ENCODE peak calls at places on chromosomes 7 and 10, in six cellular contexts. S, Q, V, D, B and K are unnamed samples.

GRCh38 chr7:16660702-16661464 is 14.9 kb downstream of the BZW2 start:
- DNase-seq in B (no peak), V (peak), D (no peak), Q (peak), S (no peak), K (no peak)

GRCh38 chr10:92544296-92544695 is 29.6 kb downstream of the IDE start:
- DNase-seq in Q (no peak), D (no peak), B (no peak), V (peak), S (no peak), K (no peak)

GRCh38 chr7:82406937-82407336 is 36.6 kb downstream of the CACNA2D1 start:
- DNase-seq in Q (no peak), V (no peak), S (no peak), D (no peak), B (no peak), K (no peak)

GRCh38 chr10:7098160-7098762 is 312.6 kb downstream of the SFMBT2 start:
- DNase-seq in S (no peak), D (no peak), Q (no peak), B (no peak), V (no peak), K (no peak)

GRCh38 chr10:1418031-1418550 is 319.2 kb downstream of the ADARB2 start:
- DNase-seq in Q (no peak), V (no peak), S (no peak), D (no peak), B (no peak), K (no peak)

GRCh38 chr7:109003742-109004141 is 434.1 kb downstream of the DNAJB9 start:
- DNase-seq in D (peak), Q (no peak), S (peak), B (no peak), V (peak), K (peak)

GRCh38 chr10:10222288-10222945 is 795.3 kb upstream of the CELF2 start:
- DNase-seq in Q (peak), D (no peak), B (no peak), S (peak), V (peak), K (no peak)

GRCh38 chr7:100675581-100676350 is 2.2 kb downstream of the GNB2 start:
- DNase-seq in S (peak), V (peak), D (no peak), B (no peak), Q (peak), K (peak)

GRCh38 chr10:68284007-68284406 is 47.9 kb upstream of the HNRNPH3 start:
- DNase-seq in S (no peak), D (no peak), Q (no peak), B (no peak), V (peak), K (no peak)

GRCh38 chr7:32611201-32611691 is 116.0 kb downstream of the AVL9 start:
- DNase-seq in S (no peak), V (peak), B (no peak), Q (peak), D (no peak), K (no peak)

GRCh38 chr10:32600317-32600716 is 154.4 kb downstream of the CCDC7 start:
- DNase-seq in V (no peak), S (no peak), B (no peak), Q (no peak), D (no peak), K (no peak)

GRCh38 chr7:32870298-32870697 is 21.3 kb downstream of the KBTBD2 start:
- DNase-seq in Q (no peak), B (no peak), V (no peak), D (no peak), S (no peak), K (no peak)

GRCh38 chr7:150400779-150401423 is 21.8 kb downstream of the ZNF775 start:
- DNase-seq in Q (no peak), B (no peak), V (no peak), S (no peak), D (no peak), K (no peak)

GRCh38 chr10:15167411-15168295 is 840 bp downstream of the NMT2 start:
- DNase-seq in V (peak), D (no peak), B (peak), Q (peak), S (peak), K (peak)

GRCh38 chr10:123144697-123145541 is 3.0 kb upstream of the HMX2 start:
- DNase-seq in D (no peak), B (no peak), V (no peak), Q (no peak), S (no peak), K (no peak)

GRCh38 chr7:71308105-71308504 is 176.2 kb downstream of the GALNT17 start:
- DNase-seq in Q (no peak), D (no peak), V (peak), B (no peak), S (no peak), K (no peak)

GRCh38 chr10:75547391-75548298 is 116.2 kb downstream of the LRMDA start:
- DNase-seq in S (peak), Q (peak), B (no peak), D (peak), V (peak), K (no peak)

GRCh38 chr10:114755537-114755936 is 66.0 kb upstream of the FHIP2A start:
- DNase-seq in Q (no peak), D (no peak), V (no peak), B (no peak), S (no peak), K (no peak)

GRCh38 chr7:100088621-100089457 is at the start of gene COPS6:
- DNase-seq in S (peak), D (no peak), B (no peak), V (peak), Q (peak), K (peak)

GRCh38 chr7:96282835-96283234 is 39.1 kb downstream of the SLC25A13 start:
- DNase-seq in D (no peak), S (no peak), V (no peak), B (no peak), Q (no peak), K (no peak)

GRCh38 chr10:80414126-80414898 is 6.0 kb downstream of the PRXL2A start:
- DNase-seq in D (no peak), Q (no peak), V (peak), B (no peak), S (no peak), K (no peak)

GRCh38 chr10:48444861-48445841 is 138.7 kb downstream of the MAPK8 start:
- DNase-seq in Q (no peak), D (no peak), B (no peak), S (no peak), V (no peak), K (peak)

GRCh38 chr7:79692015-79692414 is 238.5 kb upstream of the MAGI2 start:
- DNase-seq in V (peak), S (peak), B (no peak), D (peak), Q (peak), K (no peak)

GRCh38 chr10:58414270-58415041 is 29.2 kb downstream of the TFAM start:
- DNase-seq in S (peak), B (no peak), D (peak), V (peak), Q (peak), K (no peak)

GRCh38 chr10:336247-336646 is 201.0 kb downstream of the ZMYND11 start:
- DNase-seq in D (no peak), V (no peak), B (no peak), S (no peak), Q (no peak), K (no peak)

GRCh38 chr10:83988435-83988834 is 150.9 kb upstream of the GHITM start:
- DNase-seq in B (no peak), S (no peak), Q (no peak), D (no peak), V (no peak), K (no peak)

GRCh38 chr10:65342226-65342625 is 1583.6 kb upstream of the LRRTM3 start:
- DNase-seq in S (no peak), B (no peak), D (no peak), Q (no peak), V (no peak), K (no peak)

GRCh38 chr7:2115739-2116065 is 117.0 kb downstream of the MAD1L1 start:
- DNase-seq in Q (no peak), V (no peak), S (no peak), B (no peak), D (no peak), K (no peak)
- TF ChIP-seq CTCF in Q (no peak), V (no peak), S (no peak), B (no peak), D (no peak), K (no peak)

GRCh38 chr7:54932818-54933543 is 85.8 kb upstream of the EGFR start:
- DNase-seq in Q (peak), S (peak), B (peak), D (no peak), V (peak), K (peak)
- H3K4me3 ChIP-seq in Q (peak), S (peak), B (peak), D (peak), V (peak), K (peak)

GRCh38 chr10:130543787-130544186 is 407.6 kb downstream of the GLRX3 start:
- DNase-seq in Q (no peak), S (no peak), D (no peak), V (no peak), B (no peak), K (no peak)

GRCh38 chr10:130546841-130547240 is 410.6 kb downstream of the GLRX3 start:
- DNase-seq in D (no peak), B (no peak), V (no peak), Q (no peak), S (no peak), K (no peak)

GRCh38 chr10:130550952-130551674 is 414.9 kb downstream of the GLRX3 start:
- DNase-seq in V (no peak), S (no peak), B (no peak), Q (no peak), D (no peak), K (no peak)

GRCh38 chr10:130545122-130545521 is 408.9 kb downstream of the GLRX3 start:
- DNase-seq in B (no peak), S (no peak), V (no peak), Q (no peak), D (no peak), K (no peak)

DNA sequence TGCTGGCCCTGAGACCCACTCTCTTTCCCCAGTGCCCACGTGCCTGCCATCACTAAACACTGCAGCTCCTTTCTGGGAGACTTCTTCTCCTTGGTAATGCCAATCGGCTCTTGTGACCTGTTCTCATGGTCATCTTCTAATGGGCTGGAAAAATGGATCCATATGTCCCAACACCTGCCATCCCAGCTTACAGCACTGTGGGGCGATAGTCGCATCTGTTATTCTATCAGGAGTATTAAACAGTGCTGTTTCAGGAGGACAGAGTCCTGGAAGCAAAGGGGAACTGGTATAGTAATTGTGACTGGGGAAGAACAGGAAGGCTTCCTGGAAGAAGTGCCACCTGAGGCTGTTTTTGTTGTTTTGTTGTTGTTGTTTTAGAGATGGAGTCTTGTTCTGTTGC is 411.2 kb downstream of the GLRX3 start:
- DNase-seq in Q (no peak), B (no peak), D (no peak), V (peak), S (no peak), K (no peak)
- TF ChIP-seq CTCF in Q (no peak), B (peak), D (no peak), V (peak), S (no peak), K (no peak)

GRCh38 chr10:112728997-112729396 is 221.1 kb upstream of the TCF7L2 start:
- DNase-seq in V (no peak), S (no peak), Q (no peak), B (no peak), D (no peak), K (no peak)

GRCh38 chr10:112728118-112728963 is 221.7 kb upstream of the TCF7L2 start:
- DNase-seq in B (no peak), V (no peak), D (no peak), Q (no peak), S (no peak), K (no peak)

GRCh38 chr10:112735041-112735690 is 214.9 kb upstream of the TCF7L2 start:
- DNase-seq in Q (peak), B (no peak), V (no peak), D (no peak), S (no peak), K (no peak)

GRCh38 chr10:112732277-112732891 is 217.7 kb upstream of the TCF7L2 start:
- DNase-seq in Q (peak), S (no peak), D (no peak), B (no peak), V (no peak), K (no peak)
- H3K4me3 ChIP-seq in Q (no peak), S (no peak), D (no peak), B (no peak), V (no peak), K (no peak)

DNA sequence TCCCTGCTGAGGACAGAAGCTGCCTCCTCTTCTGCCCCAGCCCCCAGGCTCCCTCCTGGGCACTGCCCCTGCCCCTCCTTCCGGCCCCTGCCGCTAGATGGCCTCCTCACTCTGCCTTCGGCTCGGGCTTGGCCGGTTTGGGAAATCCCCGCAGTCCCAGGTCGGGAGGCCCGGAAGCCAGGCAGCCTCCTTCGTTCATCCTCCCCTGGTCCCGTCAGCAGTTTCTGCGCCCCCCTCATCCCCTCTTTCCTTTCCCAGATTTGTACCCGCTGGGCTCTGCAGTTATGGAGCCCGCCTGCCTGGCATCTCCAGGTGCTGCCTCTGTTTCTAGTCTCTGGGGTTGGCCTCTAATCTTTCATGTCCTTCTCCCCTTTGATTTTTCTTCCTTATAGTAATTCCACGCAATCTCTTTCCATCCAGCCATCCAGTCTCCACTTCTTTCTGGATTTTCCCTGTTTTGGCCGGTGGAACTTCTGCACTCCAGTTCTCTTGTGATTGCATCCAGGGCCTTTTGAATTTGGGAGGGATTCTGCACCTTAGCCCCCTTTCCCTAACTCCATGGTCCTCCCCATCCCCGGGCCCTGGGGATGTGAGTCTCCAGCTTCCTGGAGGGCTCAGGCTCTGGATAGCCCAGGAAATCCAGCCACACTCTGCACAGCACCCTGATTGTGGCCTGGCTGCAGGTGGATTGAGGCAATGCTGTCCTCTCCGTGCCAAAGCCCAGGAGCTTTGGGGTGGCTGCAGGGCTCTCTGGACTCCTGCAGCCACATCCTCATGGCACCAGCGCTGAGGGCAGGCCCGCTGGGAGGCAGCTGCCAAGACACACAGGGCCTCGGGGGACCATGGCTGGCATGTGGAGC is 3.3 kb upstream of the SHH start:
- DNase-seq in V (peak), Q (peak), D (no peak), B (no peak), S (peak), K (peak)
- TF ChIP-seq CTCF in V (peak), Q (peak), D (peak), B (peak), S (peak), K (peak)